ENCODE peak calls at places on chromosomes 13 and 19, in nine cellular contexts. One of them, this sample, is unnamed.

GRCh38 chr13:26979334-26979733 is 192.3 kb downstream of the USP12 start:
- DNase-seq in naive thymus-derived CD4-positive, alpha-beta T cell: no peak
- DNase-seq in astrocyte of the spinal cord: no peak
- DNase-seq in heart left ventricle: no peak
- DNase-seq in esophagus squamous epithelium: no peak
- DNase-seq in astrocyte: no peak
- DNase-seq in AG09309: no peak
- DNase-seq in cardiac fibroblast: no peak
- DNase-seq in tibial artery: no peak
- DNase-seq in this sample: no peak

GRCh38 chr13:39596176-39596575 is 6.8 kb downstream of the LHFPL6 start:
- DNase-seq in AG09309: no peak
- DNase-seq in cardiac fibroblast: no peak
- DNase-seq in heart left ventricle: no peak
- DNase-seq in tibial artery: no peak
- DNase-seq in esophagus squamous epithelium: no peak
- DNase-seq in astrocyte: no peak
- DNase-seq in astrocyte of the spinal cord: no peak
- DNase-seq in naive thymus-derived CD4-positive, alpha-beta T cell: no peak
- DNase-seq in this sample: no peak

GRCh38 chr13:104773775-104774174 is 1707.6 kb upstream of the SLC10A2 start:
- DNase-seq in naive thymus-derived CD4-positive, alpha-beta T cell: peak; percentile 4
- DNase-seq in astrocyte of the spinal cord: peak; percentile 69
- DNase-seq in cardiac fibroblast: peak; percentile 68
- DNase-seq in heart left ventricle: no peak
- DNase-seq in tibial artery: no peak
- DNase-seq in astrocyte: peak; percentile 46
- DNase-seq in esophagus squamous epithelium: no peak
- DNase-seq in AG09309: no peak
- DNase-seq in this sample: peak; percentile 82

GRCh38 chr19:18364826-18365528 is 21.0 kb upstream of the GDF15 start:
- DNase-seq in astrocyte of the spinal cord: peak; percentile 99
- DNase-seq in heart left ventricle: peak; percentile 85
- DNase-seq in naive thymus-derived CD4-positive, alpha-beta T cell: no peak
- DNase-seq in cardiac fibroblast: peak; percentile 99
- DNase-seq in esophagus squamous epithelium: no peak
- DNase-seq in astrocyte: peak; percentile 100
- DNase-seq in tibial artery: peak; percentile 76
- DNase-seq in AG09309: peak; percentile 98
- DNase-seq in this sample: peak; percentile 100

GRCh38 chr19:55652311-55653078 is 2.3 kb upstream of the U2AF2 start:
- DNase-seq in astrocyte: no peak
- DNase-seq in cardiac fibroblast: no peak
- DNase-seq in AG09309: no peak
- DNase-seq in astrocyte of the spinal cord: no peak
- DNase-seq in tibial artery: no peak
- DNase-seq in esophagus squamous epithelium: no peak
- DNase-seq in heart left ventricle: no peak
- DNase-seq in naive thymus-derived CD4-positive, alpha-beta T cell: no peak
- DNase-seq in this sample: no peak

GRCh38 chr19:47231215-47232054 is 436 bp upstream of the BBC3 start:
- DNase-seq in tibial artery: peak; percentile 87
- DNase-seq in cardiac fibroblast: peak; percentile 90
- DNase-seq in AG09309: no peak
- DNase-seq in heart left ventricle: peak; percentile 92
- DNase-seq in naive thymus-derived CD4-positive, alpha-beta T cell: peak; percentile 84
- DNase-seq in astrocyte of the spinal cord: peak; percentile 92
- DNase-seq in astrocyte: peak; percentile 81
- DNase-seq in esophagus squamous epithelium: peak; percentile 51
- DNase-seq in this sample: peak; percentile 91

GRCh38 chr13:110575322-110576069 is 14.0 kb upstream of the RAB20 start:
- DNase-seq in astrocyte: no peak
- DNase-seq in esophagus squamous epithelium: no peak
- DNase-seq in astrocyte of the spinal cord: no peak
- DNase-seq in AG09309: no peak
- DNase-seq in cardiac fibroblast: peak; percentile 31
- DNase-seq in tibial artery: no peak
- DNase-seq in naive thymus-derived CD4-positive, alpha-beta T cell: no peak
- DNase-seq in heart left ventricle: no peak
- DNase-seq in this sample: peak; percentile 11

GRCh38 chr13:51148223-51148951 is 37.3 kb upstream of the C13orf42 start:
- DNase-seq in astrocyte: no peak
- DNase-seq in cardiac fibroblast: peak; percentile 5
- DNase-seq in naive thymus-derived CD4-positive, alpha-beta T cell: peak; percentile 6
- DNase-seq in astrocyte of the spinal cord: peak; percentile 6
- DNase-seq in AG09309: no peak
- DNase-seq in heart left ventricle: no peak
- DNase-seq in esophagus squamous epithelium: no peak
- DNase-seq in tibial artery: no peak
- DNase-seq in this sample: no peak

GRCh38 chr13:110239280-110240120 is 67.5 kb downstream of the COL4A1 start:
- DNase-seq in cardiac fibroblast: no peak
- DNase-seq in naive thymus-derived CD4-positive, alpha-beta T cell: no peak
- DNase-seq in astrocyte of the spinal cord: no peak
- DNase-seq in esophagus squamous epithelium: no peak
- DNase-seq in AG09309: no peak
- DNase-seq in heart left ventricle: no peak
- DNase-seq in tibial artery: no peak
- DNase-seq in astrocyte: no peak
- DNase-seq in this sample: peak; percentile 57

GRCh38 chr13:73514208-73514607 is 455.4 kb downstream of the KLF5 start:
- DNase-seq in tibial artery: no peak
- DNase-seq in astrocyte of the spinal cord: no peak
- DNase-seq in astrocyte: no peak
- DNase-seq in AG09309: no peak
- DNase-seq in heart left ventricle: no peak
- DNase-seq in esophagus squamous epithelium: no peak
- DNase-seq in cardiac fibroblast: no peak
- DNase-seq in naive thymus-derived CD4-positive, alpha-beta T cell: no peak
- DNase-seq in this sample: no peak

GRCh38 chr19:35882074-35882832 is 13.9 kb downstream of the APLP1 start:
- DNase-seq in cardiac fibroblast: peak; percentile 87
- DNase-seq in naive thymus-derived CD4-positive, alpha-beta T cell: peak; percentile 70
- DNase-seq in astrocyte of the spinal cord: peak; percentile 72
- DNase-seq in esophagus squamous epithelium: no peak
- DNase-seq in tibial artery: no peak
- DNase-seq in AG09309: peak; percentile 66
- DNase-seq in astrocyte: peak; percentile 54
- DNase-seq in heart left ventricle: no peak
- DNase-seq in this sample: peak; percentile 92

GRCh38 chr13:73254827-73255226 is 196.0 kb downstream of the KLF5 start:
- DNase-seq in AG09309: no peak
- DNase-seq in astrocyte of the spinal cord: no peak
- DNase-seq in cardiac fibroblast: no peak
- DNase-seq in tibial artery: no peak
- DNase-seq in astrocyte: no peak
- DNase-seq in naive thymus-derived CD4-positive, alpha-beta T cell: no peak
- DNase-seq in esophagus squamous epithelium: no peak
- DNase-seq in heart left ventricle: no peak
- DNase-seq in this sample: no peak

GRCh38 chr19:40578442-40578908 is 1.8 kb downstream of the SHKBP1 start:
- DNase-seq in astrocyte: peak; percentile 16
- DNase-seq in tibial artery: no peak
- DNase-seq in esophagus squamous epithelium: no peak
- DNase-seq in AG09309: no peak
- DNase-seq in heart left ventricle: peak; percentile 26
- DNase-seq in astrocyte of the spinal cord: peak; percentile 31
- DNase-seq in cardiac fibroblast: peak; percentile 48
- DNase-seq in naive thymus-derived CD4-positive, alpha-beta T cell: no peak
- DNase-seq in this sample: peak; percentile 49

GRCh38 chr13:96792188-96792587 is 202.1 kb downstream of the OXGR1 start:
- DNase-seq in AG09309: no peak
- DNase-seq in astrocyte of the spinal cord: no peak
- DNase-seq in naive thymus-derived CD4-positive, alpha-beta T cell: no peak
- DNase-seq in esophagus squamous epithelium: no peak
- DNase-seq in heart left ventricle: no peak
- DNase-seq in tibial artery: no peak
- DNase-seq in cardiac fibroblast: no peak
- DNase-seq in astrocyte: no peak
- DNase-seq in this sample: no peak

GRCh38 chr13:108060111-108060510 is 155.2 kb downstream of the LIG4 start:
- DNase-seq in AG09309: no peak
- DNase-seq in naive thymus-derived CD4-positive, alpha-beta T cell: no peak
- DNase-seq in esophagus squamous epithelium: no peak
- DNase-seq in astrocyte of the spinal cord: no peak
- DNase-seq in astrocyte: no peak
- DNase-seq in heart left ventricle: no peak
- DNase-seq in tibial artery: no peak
- DNase-seq in cardiac fibroblast: no peak
- DNase-seq in this sample: no peak

GRCh38 chr19:51524661-51525264 is 6.7 kb downstream of the SIGLEC6 start:
- DNase-seq in astrocyte: no peak
- DNase-seq in astrocyte of the spinal cord: no peak
- DNase-seq in tibial artery: no peak
- DNase-seq in heart left ventricle: no peak
- DNase-seq in AG09309: no peak
- DNase-seq in cardiac fibroblast: no peak
- DNase-seq in esophagus squamous epithelium: no peak
- DNase-seq in naive thymus-derived CD4-positive, alpha-beta T cell: no peak
- DNase-seq in this sample: no peak

GRCh38 chr19:44720945-44721344 is 22.0 kb downstream of the CEACAM16 start:
- DNase-seq in tibial artery: no peak
- DNase-seq in esophagus squamous epithelium: no peak
- DNase-seq in astrocyte: peak; percentile 30
- DNase-seq in cardiac fibroblast: peak; percentile 28
- DNase-seq in naive thymus-derived CD4-positive, alpha-beta T cell: no peak
- DNase-seq in AG09309: no peak
- DNase-seq in heart left ventricle: no peak
- DNase-seq in astrocyte of the spinal cord: no peak
- DNase-seq in this sample: peak; percentile 37

GRCh38 chr19:44722131-44723121 is 23.5 kb downstream of the CEACAM16 start:
- DNase-seq in cardiac fibroblast: no peak
- DNase-seq in astrocyte: no peak
- DNase-seq in heart left ventricle: no peak
- DNase-seq in esophagus squamous epithelium: no peak
- DNase-seq in astrocyte of the spinal cord: no peak
- DNase-seq in AG09309: no peak
- DNase-seq in tibial artery: no peak
- DNase-seq in naive thymus-derived CD4-positive, alpha-beta T cell: no peak
- DNase-seq in this sample: no peak

GRCh38 chr19:44719262-44719701 is 20.3 kb downstream of the CEACAM16 start:
- DNase-seq in esophagus squamous epithelium: no peak
- DNase-seq in AG09309: no peak
- DNase-seq in heart left ventricle: no peak
- DNase-seq in astrocyte of the spinal cord: no peak
- DNase-seq in naive thymus-derived CD4-positive, alpha-beta T cell: no peak
- DNase-seq in cardiac fibroblast: no peak
- DNase-seq in astrocyte: no peak
- DNase-seq in tibial artery: no peak
- DNase-seq in this sample: no peak

GRCh38 chr19:44717603-44718002 is 18.7 kb downstream of the CEACAM16 start:
- DNase-seq in astrocyte: no peak
- DNase-seq in heart left ventricle: no peak
- DNase-seq in AG09309: no peak
- DNase-seq in astrocyte of the spinal cord: no peak
- DNase-seq in tibial artery: no peak
- DNase-seq in cardiac fibroblast: no peak
- DNase-seq in esophagus squamous epithelium: no peak
- DNase-seq in naive thymus-derived CD4-positive, alpha-beta T cell: no peak
- DNase-seq in this sample: no peak

GRCh38 chr19:44718441-44719261 is 19.7 kb downstream of the CEACAM16 start:
- DNase-seq in AG09309: no peak
- DNase-seq in astrocyte: peak; percentile 54
- DNase-seq in naive thymus-derived CD4-positive, alpha-beta T cell: no peak
- DNase-seq in tibial artery: peak; percentile 66
- DNase-seq in cardiac fibroblast: peak; percentile 94
- DNase-seq in astrocyte of the spinal cord: peak; percentile 35
- DNase-seq in esophagus squamous epithelium: no peak
- DNase-seq in heart left ventricle: peak; percentile 87
- DNase-seq in this sample: no peak
- H3K4me3 ChIP-seq in AG09309: no peak overlapping the region
- H3K4me3 ChIP-seq in astrocyte: no peak overlapping the region
- H3K4me3 ChIP-seq in naive thymus-derived CD4-positive, alpha-beta T cell: no peak overlapping the region
- H3K4me3 ChIP-seq in tibial artery: no peak overlapping the region
- H3K4me3 ChIP-seq in cardiac fibroblast: peak overlapping the region; percentile 28
- H3K4me3 ChIP-seq in astrocyte of the spinal cord: no peak overlapping the region
- H3K4me3 ChIP-seq in esophagus squamous epithelium: peak overlapping the region; percentile 41
- H3K4me3 ChIP-seq in heart left ventricle: peak overlapping the region; percentile 24
- H3K4me3 ChIP-seq in this sample: no peak overlapping the region

GRCh38 chr19:49691243-49692101 is 556 bp downstream of the CPT1C start:
- DNase-seq in naive thymus-derived CD4-positive, alpha-beta T cell: no peak
- DNase-seq in AG09309: no peak
- DNase-seq in astrocyte of the spinal cord: peak; percentile 73
- DNase-seq in tibial artery: peak; percentile 57
- DNase-seq in astrocyte: peak; percentile 49
- DNase-seq in cardiac fibroblast: peak; percentile 79
- DNase-seq in esophagus squamous epithelium: no peak
- DNase-seq in heart left ventricle: no peak
- DNase-seq in this sample: peak; percentile 68
- H3K4me3 ChIP-seq in naive thymus-derived CD4-positive, alpha-beta T cell: peak overlapping the region; percentile 45
- H3K4me3 ChIP-seq in AG09309: peak overlapping the region; percentile 61
- H3K4me3 ChIP-seq in astrocyte of the spinal cord: peak overlapping the region; percentile 53
- H3K4me3 ChIP-seq in tibial artery: peak overlapping the region; percentile 54
- H3K4me3 ChIP-seq in astrocyte: peak overlapping the region; percentile 57
- H3K4me3 ChIP-seq in cardiac fibroblast: peak overlapping the region; percentile 53
- H3K4me3 ChIP-seq in esophagus squamous epithelium: peak overlapping the region; percentile 70
- H3K4me3 ChIP-seq in heart left ventricle: peak overlapping the region; percentile 51
- H3K4me3 ChIP-seq in this sample: peak overlapping the region; percentile 50

DNA sequence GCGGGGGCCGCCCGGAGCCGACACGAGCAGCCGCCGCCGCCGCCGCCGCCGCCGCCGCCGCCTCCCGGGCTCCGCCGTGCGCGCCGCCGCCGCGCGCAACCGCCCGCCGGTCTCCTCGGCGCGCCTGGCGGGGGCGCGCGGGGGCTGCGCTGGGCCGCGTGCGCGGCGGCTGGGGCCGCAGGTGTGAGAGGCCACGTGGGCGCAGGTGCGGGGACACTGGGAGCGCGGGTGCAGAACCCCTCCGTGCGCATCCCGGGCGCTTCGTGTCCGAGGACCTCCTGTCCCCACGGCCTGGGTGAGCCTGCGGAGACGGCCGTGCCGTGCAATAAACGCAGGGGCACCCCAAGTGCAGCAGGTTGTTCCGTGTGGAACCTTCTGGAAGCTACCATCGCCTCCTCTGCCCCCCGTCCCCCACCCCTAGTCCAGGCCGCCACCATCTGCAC is at the start of gene LINGO3:
- DNase-seq in naive thymus-derived CD4-positive, alpha-beta T cell: no peak
- DNase-seq in astrocyte of the spinal cord: no peak
- DNase-seq in AG09309: no peak
- DNase-seq in heart left ventricle: no peak
- DNase-seq in cardiac fibroblast: no peak
- DNase-seq in astrocyte: no peak
- DNase-seq in tibial artery: no peak
- DNase-seq in esophagus squamous epithelium: no peak
- DNase-seq in this sample: no peak
- H3K4me3 ChIP-seq in naive thymus-derived CD4-positive, alpha-beta T cell: no peak within 1 kb of the TSS
- H3K4me3 ChIP-seq in astrocyte of the spinal cord: no peak within 1 kb of the TSS
- H3K4me3 ChIP-seq in AG09309: peak within 1 kb of the TSS; percentile 19
- H3K4me3 ChIP-seq in heart left ventricle: no peak within 1 kb of the TSS
- H3K4me3 ChIP-seq in cardiac fibroblast: peak within 1 kb of the TSS; percentile 32
- H3K4me3 ChIP-seq in astrocyte: no peak within 1 kb of the TSS
- H3K4me3 ChIP-seq in tibial artery: peak within 1 kb of the TSS; percentile 11
- H3K4me3 ChIP-seq in esophagus squamous epithelium: peak within 1 kb of the TSS; percentile 50
- H3K4me3 ChIP-seq in this sample: peak within 1 kb of the TSS; percentile 20

DNA sequence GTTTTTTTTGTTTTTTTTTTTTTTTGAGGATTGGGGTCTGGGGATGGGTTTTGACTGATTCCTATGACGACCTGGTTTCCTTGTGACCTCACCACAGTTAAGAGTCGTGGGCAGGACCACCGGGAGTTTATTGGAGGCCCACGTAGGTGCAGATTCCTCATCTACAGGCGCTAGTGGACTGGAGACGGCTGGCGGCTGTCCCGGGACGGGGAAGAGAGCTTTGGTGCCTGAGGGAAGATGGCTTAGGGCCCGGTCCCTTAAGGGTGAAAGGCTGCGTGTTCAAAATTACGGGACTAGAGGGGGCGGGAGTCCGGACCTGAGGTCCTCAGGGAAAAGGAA is 679 bp upstream of the TEAD2 start:
- DNase-seq in cardiac fibroblast: peak; percentile 62
- DNase-seq in AG09309: no peak
- DNase-seq in heart left ventricle: peak; percentile 51
- DNase-seq in astrocyte of the spinal cord: no peak
- DNase-seq in astrocyte: peak; percentile 47
- DNase-seq in tibial artery: peak; percentile 52
- DNase-seq in esophagus squamous epithelium: no peak
- DNase-seq in naive thymus-derived CD4-positive, alpha-beta T cell: peak; percentile 21
- DNase-seq in this sample: peak; percentile 36
- H3K4me3 ChIP-seq in cardiac fibroblast: peak overlapping the region; percentile 29
- H3K4me3 ChIP-seq in AG09309: peak overlapping the region; percentile 71
- H3K4me3 ChIP-seq in heart left ventricle: peak overlapping the region; percentile 93
- H3K4me3 ChIP-seq in astrocyte of the spinal cord: peak overlapping the region; percentile 96
- H3K4me3 ChIP-seq in astrocyte: peak overlapping the region; percentile 94
- H3K4me3 ChIP-seq in tibial artery: peak overlapping the region; percentile 98
- H3K4me3 ChIP-seq in esophagus squamous epithelium: peak overlapping the region; percentile 81
- H3K4me3 ChIP-seq in naive thymus-derived CD4-positive, alpha-beta T cell: peak overlapping the region; percentile 47
- H3K4me3 ChIP-seq in this sample: peak overlapping the region; percentile 84